ENCODE peak calls at places on chromosomes 5 and 9, in four cellular contexts. V is GM20000; W is effector CD8-positive, alpha-beta T cell; Z is lower leg skin. I is an unnamed sample.

GRCh38 chr9:38443181-38443580 is 18.9 kb upstream of the IGFBPL1 start:
- DNase-seq in V (no peak), Z (no peak), W (no peak), I (no peak)

GRCh38 chr5:132426525-132427138 is 57.1 kb downstream of the SLC22A5 start:
- DNase-seq in W (no peak), V (peak), Z (peak), I (no peak)

GRCh38 chr5:7210549-7210948 is 185.4 kb upstream of the ADCY2 start:
- DNase-seq in V (no peak), Z (no peak), W (no peak), I (no peak)

GRCh38 chr5:139131881-139132480 is 66.2 kb downstream of the SIL1 start:
- DNase-seq in W (no peak), Z (no peak), V (no peak), I (no peak)

GRCh38 chr5:177612215-177612673 is 12.3 kb downstream of the B4GALT7 start:
- DNase-seq in V (no peak), Z (no peak), W (no peak), I (no peak)

GRCh38 chr9:137531099-137531765 is 19.0 kb downstream of the PNPLA7 start:
- DNase-seq in V (no peak), W (no peak), Z (no peak), I (no peak)

GRCh38 chr5:66582499-66582898 is 13.7 kb upstream of the MAST4 start:
- DNase-seq in W (no peak), V (no peak), Z (no peak), I (no peak)

GRCh38 chr5:40791715-40792139 is 6.4 kb downstream of the PRKAA1 start:
- DNase-seq in Z (no peak), V (no peak), W (no peak), I (no peak)

GRCh38 chr5:78675956-78676727 is 27.6 kb upstream of the LHFPL2 start:
- DNase-seq in W (no peak), V (no peak), Z (no peak), I (no peak)

GRCh38 chr9:20591223-20591622 is 31.1 kb downstream of the MLLT3 start:
- DNase-seq in Z (no peak), W (no peak), V (no peak), I (no peak)

GRCh38 chr5:141969783-141970741 is 1.2 kb downstream of the RNF14 start:
- DNase-seq in Z (no peak), W (no peak), V (peak), I (no peak)

GRCh38 chr5:32453916-32454315 is 9.4 kb upstream of the ZFR start:
- DNase-seq in W (no peak), Z (no peak), V (no peak), I (no peak)

GRCh38 chr5:44345871-44346270 is 43.3 kb downstream of the FGF10 start:
- DNase-seq in Z (no peak), V (no peak), W (no peak), I (no peak)

GRCh38 chr5:29614202-29614601 is 1579.3 kb upstream of the CDH6 start:
- DNase-seq in V (no peak), Z (no peak), W (no peak), I (no peak)

GRCh38 chr9:108167136-108167900 is 677.7 kb upstream of the KLF4 start:
- DNase-seq in V (no peak), W (no peak), Z (no peak), I (no peak)

GRCh38 chr5:122951658-122952057 is 84.9 kb downstream of the PPIC start:
- DNase-seq in V (no peak), W (no peak), Z (no peak), I (no peak)

GRCh38 chr5:31408814-31409213 is 123.1 kb downstream of the DROSHA start:
- DNase-seq in V (no peak), Z (no peak), W (no peak), I (no peak)

GRCh38 chr5:68265347-68265746 is 49.8 kb downstream of the PIK3R1 start:
- DNase-seq in W (no peak), V (no peak), Z (no peak), I (no peak)

GRCh38 chr5:35742006-35742405 is 114.7 kb upstream of the IL7R start:
- DNase-seq in V (no peak), W (no peak), Z (no peak), I (no peak)

GRCh38 chr9:127450170-127450830 is 906 bp downstream of the RPL12 start:
- DNase-seq in W (no peak), V (no peak), Z (no peak), I (peak)

GRCh38 chr9:12956261-12956660 is 181.4 kb downstream of the LURAP1L start:
- DNase-seq in W (no peak), V (no peak), Z (no peak), I (no peak)

GRCh38 chr9:6305954-6306563 is 22.1 kb upstream of the TPD52L3 start:
- DNase-seq in Z (no peak), V (peak), W (no peak), I (no peak)

GRCh38 chr5:66828551-66829421 is 232.6 kb downstream of the MAST4 start:
- DNase-seq in W (peak), V (no peak), Z (peak), I (peak)

GRCh38 chr9:112971415-112971814 is 40.6 kb downstream of the ZNF883 start:
- DNase-seq in W (no peak), Z (no peak), V (no peak), I (peak)

GRCh38 chr9:137369911-137370630 is 52.9 kb downstream of the EXD3 start:
- DNase-seq in Z (peak), V (no peak), W (no peak), I (no peak)

GRCh38 chr5:123156577-123157296 is 67.7 kb downstream of the PRDM6 start:
- DNase-seq in V (no peak), W (no peak), Z (no peak), I (no peak)

GRCh38 chr5:14406554-14406849 is 175.1 kb upstream of the OTULINL start:
- DNase-seq in Z (no peak), W (no peak), V (no peak), I (no peak)

GRCh38 chr9:23537192-23538059 is 288.6 kb downstream of the ELAVL2 start:
- DNase-seq in V (no peak), W (no peak), Z (no peak), I (no peak)

GRCh38 chr9:128947423-128948310 is at the start of the genes DOLK and NUP188:
- DNase-seq in W (peak), V (peak), Z (peak), I (peak)

GRCh38 chr5:128083033-128083810 is at the start of gene SLC12A2:
- DNase-seq in W (peak), V (peak), Z (peak), I (peak)

GRCh38 chr5:140109050-140109817 is 4.7 kb upstream of the PURA start:
- DNase-seq in V (no peak), W (no peak), Z (no peak), I (peak)

GRCh38 chr9:2709645-2710101 is 7.6 kb upstream of the KCNV2 start:
- DNase-seq in V (no peak), Z (no peak), W (no peak), I (no peak)

GRCh38 chr5:161078793-161079192 is 226.8 kb upstream of the ATP10B start:
- DNase-seq in Z (no peak), W (no peak), V (no peak), I (no peak)

GRCh38 chr9:125747053-125747764 is at the start of gene PBX3:
- DNase-seq in V (peak), Z (peak), W (peak), I (peak)

GRCh38 chr9:38126730-38127129 is 57.7 kb upstream of the SHB start:
- DNase-seq in Z (peak), W (no peak), V (no peak), I (no peak)

GRCh38 chr5:34591723-34592122 is 64.4 kb upstream of the RAI14 start:
- DNase-seq in Z (no peak), W (no peak), V (no peak), I (no peak)

GRCh38 chr5:135828793-135829150 is 5.7 kb upstream of the SLC25A48 start:
- DNase-seq in Z (no peak), W (no peak), V (no peak), I (no peak)

I was measured in endothelial cell.